ENCODE peak calls at places on chromosomes 16 and 17, in four cellular contexts. Q, P, I and G are unnamed samples.

GRCh38 chr16:67598527-67598926 is 36.2 kb downstream of the CTCF start:
- DNase-seq in Q (peak; percentile 67), P (no peak), I (no peak), G (no peak)

GRCh38 chr17:55462711-55463110 is 41.1 kb upstream of the MMD start:
- DNase-seq in Q (no peak), P (no peak), I (no peak), G (no peak)

GRCh38 chr17:80754846-80755245 is 210.2 kb downstream of the RPTOR start:
- DNase-seq in Q (no peak), P (no peak), I (no peak), G (no peak)

GRCh38 chr16:10009691-10010090 is 172.5 kb downstream of the GRIN2A start:
- DNase-seq in Q (no peak), P (no peak), I (no peak), G (no peak)

GRCh38 chr16:782766-783403 is 5.3 kb downstream of the RPUSD1 start:
- DNase-seq in Q (no peak), P (no peak), I (no peak), G (peak; percentile 55)

GRCh38 chr17:77110006-77110374 is 30.8 kb upstream of the SEC14L1 start:
- DNase-seq in Q (peak; percentile 81), P (no peak), I (no peak), G (no peak)

GRCh38 chr17:36934144-36934758 is 3.0 kb upstream of the LHX1 start:
- DNase-seq in Q (no peak), P (no peak), I (no peak), G (no peak)

GRCh38 chr16:76194621-76195015 is 82.6 kb upstream of the CNTNAP4 start:
- DNase-seq in Q (peak; percentile 13), P (no peak), I (no peak), G (no peak)

GRCh38 chr17:10463402-10463801 is 6.0 kb downstream of the MYH4 start:
- DNase-seq in Q (no peak), P (no peak), I (no peak), G (no peak)

GRCh38 chr17:13030459-13031305 is 12.9 kb upstream of the ELAC2 start:
- DNase-seq in Q (peak; percentile 67), P (no peak), I (no peak), G (peak; percentile 16)

DNA sequence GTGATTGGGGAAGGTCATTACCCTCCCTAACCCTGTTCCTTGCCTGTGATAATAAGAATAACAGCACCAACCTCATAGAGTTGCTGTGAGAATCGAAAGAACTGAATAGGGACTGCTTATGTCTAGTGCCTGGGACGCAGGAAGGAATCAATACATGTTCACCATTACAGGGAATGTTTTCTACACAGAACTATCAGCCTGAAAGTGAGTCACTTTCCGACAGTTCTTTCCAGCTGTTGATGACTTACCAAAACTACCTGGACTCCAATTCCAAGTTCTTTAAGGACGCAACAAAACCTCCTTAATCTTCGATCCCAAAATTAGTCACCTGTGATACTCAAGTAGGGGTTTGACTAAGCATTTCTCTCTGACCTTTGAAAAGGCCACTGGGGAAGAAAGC is 29.4 kb downstream of the ZNF423 start:
- DNase-seq in Q (no peak), P (no peak), I (no peak), G (no peak)
- H3K4me1 ChIP-seq in Q (peaks cover 12% of the 10 kb centered on the region), P (peaks cover 24% of the 10 kb centered on the region), I (no peaks in the 10 kb centered on the region), G (peaks cover 12% of the 10 kb centered on the region)

GRCh38 chr16:19555186-19555937 is at the start of gene VPS35L:
- DNase-seq in Q (peak; percentile 100), P (peak; percentile 97), I (peak; percentile 98), G (peak; percentile 98)

GRCh38 chr16:19559242-19559910 is 3.9 kb downstream of the VPS35L start:
- DNase-seq in Q (peak; percentile 77), P (no peak), I (no peak), G (peak; percentile 19)

GRCh38 chr16:19560078-19560477 is 4.6 kb downstream of the VPS35L start:
- DNase-seq in Q (no peak), P (no peak), I (no peak), G (no peak)

GRCh38 chr16:19555938-19556778 is 655 bp downstream of the VPS35L start:
- DNase-seq in Q (peak; percentile 38), P (no peak), I (no peak), G (peak; percentile 14)
- TF ChIP-seq CTCF in Q (peak; percentile 19), P (no peak), I (no peak), G (peak; percentile 33)

DNA sequence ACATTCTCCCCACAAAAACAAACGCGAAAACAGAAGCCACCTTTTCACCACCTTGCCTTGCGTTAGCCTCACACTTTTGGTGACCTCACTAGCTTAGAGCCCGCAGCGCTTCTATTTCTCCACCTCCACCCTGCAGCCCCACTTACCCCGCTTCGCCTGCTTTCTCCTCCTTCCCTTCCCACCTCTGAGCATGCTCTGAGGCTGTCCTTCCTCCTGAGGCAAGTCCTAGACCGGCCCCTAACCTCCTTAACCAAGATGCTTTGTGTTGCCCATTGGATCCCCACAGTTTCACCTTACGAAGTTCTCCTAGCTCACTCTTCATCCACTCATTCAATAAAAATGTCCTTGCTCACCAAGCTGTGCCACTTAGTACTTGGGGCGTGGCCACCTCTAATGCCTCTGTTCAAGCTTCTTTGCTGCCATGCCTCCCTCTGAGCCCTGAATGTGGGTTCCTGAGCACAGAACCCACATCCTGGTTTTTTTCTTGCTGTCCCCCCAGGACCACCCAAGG is 1.3 kb downstream of the GNGT2 start:
- DNase-seq in Q (no peak), P (no peak), I (no peak), G (no peak)
- H3K4me3 ChIP-seq in Q (no peak overlapping the region), P (no peak overlapping the region), I (no peak overlapping the region), G (no peak overlapping the region)

DNA sequence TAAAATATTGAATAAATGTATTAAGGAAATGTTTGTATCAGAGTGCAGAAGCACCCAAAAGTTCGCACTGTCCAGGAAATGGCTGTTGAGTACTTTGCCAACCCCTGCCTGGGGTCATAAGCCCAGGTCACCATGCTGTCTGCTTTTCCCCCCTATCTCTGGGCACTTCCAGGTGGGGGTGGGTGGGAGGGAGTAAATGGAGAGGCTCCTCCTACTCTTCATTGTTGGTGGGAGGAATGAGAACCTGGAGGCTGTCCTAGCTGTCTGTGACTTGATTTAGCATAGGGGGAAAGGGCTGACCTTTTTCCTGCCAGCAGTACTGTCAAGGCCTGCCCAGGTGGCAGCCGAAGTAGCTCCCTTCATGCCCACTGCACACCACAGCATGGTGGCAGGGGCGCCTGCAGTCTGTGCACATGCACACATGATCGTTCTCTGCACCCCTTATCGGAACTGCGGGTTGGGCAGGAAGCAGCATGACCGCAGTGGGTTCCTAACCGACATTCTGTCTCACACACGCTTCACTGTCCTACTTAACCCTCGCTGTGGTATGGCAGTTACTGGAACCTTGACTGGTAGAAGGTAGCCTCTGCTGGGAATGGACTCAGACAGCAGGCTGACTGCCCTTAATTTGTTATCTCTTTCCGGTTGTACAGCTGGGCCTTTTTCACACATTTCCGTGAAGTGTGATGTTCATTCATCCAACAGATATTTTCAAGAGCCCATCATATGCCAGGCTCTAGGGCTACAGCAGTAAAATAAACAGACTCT is 41.5 kb downstream of the LDHD start:
- DNase-seq in Q (peak; percentile 82), P (no peak), I (no peak), G (no peak)
- H3K4me1 ChIP-seq in Q (no peaks in the 10 kb centered on the region), P (peaks cover 13% of the 10 kb centered on the region), I (no peaks in the 10 kb centered on the region), G (peaks cover 7% of the 10 kb centered on the region)

GRCh38 chr17:72659811-72660210 is 432.7 kb downstream of the SLC39A11 start:
- DNase-seq in Q (no peak), P (no peak), I (no peak), G (no peak)

GRCh38 chr17:72662827-72663190 is 429.7 kb downstream of the SLC39A11 start:
- DNase-seq in Q (no peak), P (no peak), I (no peak), G (no peak)

GRCh38 chr17:72660274-72661092 is 432.0 kb downstream of the SLC39A11 start:
- DNase-seq in Q (no peak), P (no peak), I (no peak), G (no peak)

GRCh38 chr17:72661945-72662826 is 430.3 kb downstream of the SLC39A11 start:
- DNase-seq in Q (no peak), P (no peak), I (no peak), G (no peak)

DNA sequence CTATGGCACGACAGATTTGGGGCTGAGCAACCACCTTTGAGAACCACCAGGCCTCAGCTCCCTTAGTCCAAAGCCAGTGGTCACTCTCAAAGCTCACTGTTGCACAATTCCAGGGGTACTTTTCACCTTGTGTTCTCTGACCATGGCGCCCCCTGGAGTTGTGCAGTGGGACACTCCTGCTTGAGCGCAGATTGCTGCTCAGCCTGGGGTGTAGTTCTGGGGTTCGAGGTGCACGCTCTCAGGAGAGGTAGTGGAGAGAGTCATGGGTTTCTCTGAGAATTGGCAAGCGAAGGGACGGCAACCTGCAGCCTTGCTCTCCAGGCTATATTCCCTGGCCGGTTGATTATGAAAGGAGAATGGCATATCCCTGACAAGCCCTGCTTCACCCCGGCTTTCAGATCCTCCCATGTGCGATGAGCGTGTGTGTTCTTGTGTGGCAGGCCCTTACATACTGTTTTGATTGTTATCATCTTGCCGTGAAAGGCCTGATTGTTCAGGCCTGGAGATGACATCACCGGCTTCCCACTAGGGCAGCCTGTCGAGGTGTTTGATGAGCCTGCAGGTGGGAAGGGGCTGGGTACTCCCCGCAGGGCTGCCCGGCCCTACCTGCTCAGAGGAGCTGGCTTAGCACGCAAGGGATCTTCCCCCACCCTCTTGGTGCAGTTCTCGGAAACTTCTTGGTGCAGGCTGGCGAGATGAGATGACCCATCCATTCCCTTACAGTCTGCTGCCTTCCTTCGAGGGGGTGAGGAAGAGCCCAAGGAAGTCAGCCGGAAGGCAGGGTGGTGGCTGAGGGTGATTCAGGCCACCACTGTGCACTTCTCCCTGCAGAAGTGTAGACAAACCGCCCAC is 431.2 kb downstream of the SLC39A11 start:
- DNase-seq in Q (no peak), P (no peak), I (no peak), G (peak; percentile 53)
- TF ChIP-seq CTCF in Q (peak; percentile 13), P (no peak), I (no peak), G (peak; percentile 55)